ENCODE peak calls at places on chromosome 22, in eight cellular contexts. W is nephron progenitor cell, Y is fibroblast of mammary gland, F is neural crest cell, B is fibroblast of pulmonary artery, C is GM10248, S is epithelial cell of esophagus, M is mesothelial cell of epicardium. G is an unnamed sample.

GRCh38 chr22:34567367-34567766 is 498.6 kb upstream of the ISX start:
- DNase-seq in W (no peak), Y (no peak), F (no peak), B (no peak), C (no peak), S (no peak), M (no peak), G (no peak)

GRCh38 chr22:17777005-17777716 is 2.9 kb upstream of the BID start:
- DNase-seq in W (no peak), Y (no peak), F (no peak), B (no peak), C (peak; percentile 81), S (no peak), M (no peak), G (peak; percentile 87)

GRCh38 chr22:37316405-37316804 is 34.1 kb downstream of the CYTH4 start:
- DNase-seq in W (no peak), Y (no peak), F (no peak), B (no peak), C (no peak), S (no peak), M (no peak), G (no peak)

GRCh38 chr22:31235076-31235475 is 23.0 kb downstream of the LIMK2 start:
- DNase-seq in W (no peak), Y (no peak), F (no peak), B (peak; percentile 88), C (no peak), S (no peak), M (no peak), G (no peak)

GRCh38 chr22:29370556-29370955 is 17.8 kb downstream of the AP1B1 start:
- DNase-seq in W (no peak), Y (no peak), F (no peak), B (no peak), C (no peak), S (no peak), M (no peak), G (no peak)

GRCh38 chr22:50691521-50691920 is 18.9 kb downstream of the SHANK3 start:
- DNase-seq in W (peak; percentile 46), Y (peak; percentile 62), F (peak; percentile 45), B (peak; percentile 71), C (no peak), S (peak; percentile 50), M (no peak), G (peak; percentile 54)

GRCh38 chr22:29151316-29151715 is 54.4 kb upstream of the EMID1 start:
- DNase-seq in W (no peak), Y (no peak), F (no peak), B (no peak), C (no peak), S (no peak), M (no peak), G (no peak)

GRCh38 chr22:30606455-30607299 is at the start of gene TCN2:
- DNase-seq in W (peak; percentile 55), Y (peak; percentile 84), F (peak; percentile 51), B (peak; percentile 89), C (peak; percentile 73), S (peak; percentile 67), M (peak; percentile 46), G (peak; percentile 67)

GRCh38 chr22:21947040-21948014 is 5.3 kb downstream of the PPM1F start:
- DNase-seq in W (no peak), Y (peak; percentile 63), F (no peak), B (peak; percentile 65), C (no peak), S (peak; percentile 65), M (no peak), G (no peak)

GRCh38 chr22:19576460-19577421 is 52.5 kb upstream of the CLDN5 start:
- DNase-seq in W (peak; percentile 28), Y (peak; percentile 69), F (no peak), B (peak; percentile 82), C (peak; percentile 72), S (peak; percentile 84), M (no peak), G (peak; percentile 53)

GRCh38 chr22:38034278-38034882 is 22.8 kb upstream of the PICK1 start:
- DNase-seq in W (no peak), Y (peak; percentile 93), F (no peak), B (peak; percentile 93), C (peak; percentile 61), S (peak; percentile 90), M (no peak), G (no peak)

GRCh38 chr22:20552450-20552894 is 45.1 kb downstream of the MED15 start:
- DNase-seq in W (no peak), Y (peak; percentile 92), F (no peak), B (peak; percentile 22), C (no peak), S (no peak), M (no peak), G (no peak)

GRCh38 chr22:46946383-46946965 is 184.0 kb downstream of the TBC1D22A start:
- DNase-seq in W (no peak), Y (no peak), F (no peak), B (no peak), C (no peak), S (no peak), M (no peak), G (no peak)

GRCh38 chr22:42930810-42931420 is 73.8 kb upstream of the ARFGAP3 start:
- DNase-seq in W (no peak), Y (peak; percentile 69), F (no peak), B (peak; percentile 31), C (no peak), S (peak; percentile 92), M (no peak), G (no peak)

GRCh38 chr22:19757985-19758895 is 2.3 kb upstream of the TBX1 start:
- DNase-seq in W (no peak), Y (no peak), F (no peak), B (no peak), C (no peak), S (no peak), M (no peak), G (peak; percentile 49)

GRCh38 chr22:37609240-37610152 is 862 bp downstream of the GGA1 start:
- DNase-seq in W (peak; percentile 42), Y (peak; percentile 9), F (no peak), B (peak; percentile 21), C (peak; percentile 42), S (peak; percentile 27), M (no peak), G (peak; percentile 75)

GRCh38 chr22:39635719-39636118 is 65.2 kb downstream of the CACNA1I start:
- DNase-seq in W (no peak), Y (no peak), F (no peak), B (no peak), C (no peak), S (peak; percentile 11), M (no peak), G (no peak)
- TF ChIP-seq CTCF in W (no peak), Y (no peak), F (no peak), B (no peak), C (no peak), S (no peak), M (no peak), G (no peak)

GRCh38 chr22:39185601-39186012 is 33.1 kb upstream of the CBX7 start:
- DNase-seq in W (no peak), Y (peak; percentile 52), F (peak; percentile 37), B (peak; percentile 89), C (no peak), S (no peak), M (no peak), G (no peak)
- TF ChIP-seq CTCF in W (no peak), Y (peak; percentile 24), F (no peak), B (peak; percentile 62), C (no peak), S (peak; percentile 38), M (no peak), G (no peak)

GRCh38 chr22:49107561-49107960 is 720.1 kb downstream of the BRD1 start:
- DNase-seq in W (no peak), Y (no peak), F (no peak), B (no peak), C (no peak), S (no peak), M (no peak), G (no peak)
- TF ChIP-seq CTCF in W (no peak), Y (no peak), F (no peak), B (no peak), C (no peak), S (no peak), M (no peak), G (no peak)

DNA sequence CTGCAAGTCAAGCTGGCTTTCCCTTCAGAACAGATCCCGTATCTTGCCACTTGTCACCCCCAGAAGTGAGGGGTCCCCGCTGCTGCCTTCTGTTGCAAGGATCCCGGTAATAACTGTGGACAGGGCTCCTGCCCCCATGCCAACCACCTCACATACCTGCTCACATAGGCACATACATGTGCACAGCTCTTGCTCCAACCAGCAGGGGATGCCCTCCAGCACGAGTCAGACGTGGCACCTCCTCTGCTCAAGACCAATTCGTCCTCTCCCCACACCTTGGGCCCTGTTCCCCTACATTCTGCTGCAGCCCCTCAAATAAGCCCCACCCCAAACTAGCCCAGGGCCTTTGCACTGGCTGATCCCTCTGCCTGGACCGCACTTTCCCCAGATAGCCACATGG is 163.3 kb downstream of the CRYBB2 start:
- DNase-seq in W (no peak), Y (no peak), F (no peak), B (no peak), C (no peak), S (peak; percentile 18), M (no peak), G (no peak)
- TF ChIP-seq CTCF in W (no peak), Y (peak; percentile 5), F (no peak), B (peak; percentile 30), C (peak; percentile 17), S (no peak), M (no peak), G (peak; percentile 27)

DNA sequence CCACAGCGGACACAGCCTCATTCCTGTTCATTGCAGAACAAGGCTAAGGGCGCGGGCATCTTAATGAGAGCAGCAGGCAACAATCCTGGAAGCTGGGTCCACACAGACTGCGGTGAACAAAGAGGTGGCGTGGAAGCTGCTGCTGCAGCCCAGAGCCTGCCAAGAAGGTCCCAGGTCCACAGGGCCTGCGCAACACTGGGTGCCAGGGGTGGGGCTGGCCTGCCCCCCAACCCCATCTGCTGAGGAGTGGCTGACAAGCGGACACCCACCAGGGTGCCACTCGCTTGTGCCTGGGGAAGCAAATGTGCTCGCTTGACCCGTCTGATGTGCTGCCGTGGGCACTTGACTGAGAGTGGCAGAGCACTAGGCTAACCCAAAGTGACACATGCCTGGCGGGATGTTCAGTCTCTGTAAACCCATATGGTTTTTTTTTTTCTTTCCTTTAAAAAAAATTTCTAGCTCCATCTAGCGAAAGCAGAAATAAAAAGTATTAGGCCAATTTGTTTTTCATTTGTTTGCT is 83.2 kb upstream of the PITPNB start:
- DNase-seq in W (no peak), Y (peak; percentile 19), F (no peak), B (peak; percentile 13), C (no peak), S (no peak), M (no peak), G (no peak)
- TF ChIP-seq CTCF in W (no peak), Y (no peak), F (no peak), B (no peak), C (no peak), S (no peak), M (no peak), G (no peak)

GRCh38 chr22:45502215-45503070 is at the start of gene FBLN1:
- DNase-seq in W (peak; percentile 87), Y (no peak), F (peak; percentile 70), B (no peak), C (no peak), S (no peak), M (peak; percentile 57), G (no peak)
- TF ChIP-seq CTCF in W (peak; percentile 9), Y (no peak), F (peak; percentile 44), B (no peak), C (no peak), S (no peak), M (no peak), G (no peak)

GRCh38 chr22:23857606-23858483 is at the start of gene SLC2A11:
- DNase-seq in W (peak; percentile 98), Y (peak; percentile 96), F (peak; percentile 95), B (peak; percentile 98), C (peak; percentile 98), S (peak; percentile 97), M (peak; percentile 98), G (peak; percentile 99)
- TF ChIP-seq CTCF in W (no peak), Y (peak; percentile 22), F (peak; percentile 33), B (peak; percentile 27), C (peak; percentile 17), S (peak; percentile 14), M (no peak), G (no peak)

G was measured in GM13977.